ENCODE peak calls at places on chromosomes 4 and X, in four cellular contexts. E is HepG2, O is H1, S is K562. R is an unnamed sample.

GRCh38 chr4:144575181-144575580 is 70.8 kb upstream of the HHIP start:
- DNase-seq in E (no peak), O (no peak), S (no peak), R (no peak)

GRCh38 chrX:43717161-43717560 is 61.1 kb downstream of the MAOA start:
- DNase-seq in S (no peak), O (no peak), E (no peak), R (no peak)

GRCh38 chr4:40305329-40306193 is 29.6 kb upstream of the CHRNA9 start:
- DNase-seq in O (no peak), E (no peak), S (no peak), R (peak; percentile 100)

GRCh38 chr4:153217440-153217839 is 13.2 kb downstream of the TRIM2 start:
- DNase-seq in O (no peak), E (no peak), S (no peak), R (no peak)

GRCh38 chrX:109797311-109797975 is 64.4 kb upstream of the ACSL4 start:
- DNase-seq in S (no peak), O (no peak), E (peak; percentile 54), R (no peak)

GRCh38 chr4:105343523-105343931 is 130.3 kb downstream of the PPA2 start:
- DNase-seq in O (no peak), E (no peak), S (no peak), R (no peak)

GRCh38 chr4:137572163-137572562 is 39.9 kb upstream of the PCDH18 start:
- DNase-seq in O (no peak), S (no peak), E (no peak), R (peak; percentile 5)

GRCh38 chr4:166422475-166422874 is 549.4 kb downstream of the TLL1 start:
- DNase-seq in S (no peak), O (no peak), E (no peak), R (no peak)

GRCh38 chr4:92172203-92172602 is 131.6 kb upstream of the GRID2 start:
- DNase-seq in O (no peak), S (no peak), E (no peak), R (no peak)

GRCh38 chr4:99637174-99637573 is 20.5 kb downstream of the C4orf54 start:
- DNase-seq in E (no peak), S (no peak), O (no peak), R (no peak)

GRCh38 chrX:27889878-27890277 is 82.1 kb downstream of the MAGEB10 start:
- DNase-seq in E (no peak), S (no peak), O (no peak), R (no peak)

GRCh38 chr4:83112239-83112638 is 2.3 kb downstream of the PLAC8 start:
- DNase-seq in E (peak; percentile 12), S (no peak), O (no peak), R (peak; percentile 86)

GRCh38 chr4:1744552-1744951 is 23.2 kb downstream of the TACC3 start:
- DNase-seq in O (no peak), S (no peak), E (no peak), R (no peak)

GRCh38 chrX:40867352-40867751 is 132.0 kb upstream of the MED14 start:
- DNase-seq in O (no peak), S (no peak), E (peak; percentile 57), R (no peak)

GRCh38 chrX:23666282-23666681 is 1.0 kb upstream of the PRDX4 start:
- DNase-seq in E (no peak), S (no peak), O (no peak), R (no peak)

GRCh38 chrX:66638591-66639500 is at the start of gene EDA2R:
- DNase-seq in S (no peak), O (peak; percentile 47), E (peak; percentile 85), R (peak; percentile 60)

GRCh38 chr4:21885241-21885640 is 63.3 kb downstream of the KCNIP4 start:
- DNase-seq in E (no peak), S (no peak), O (no peak), R (no peak)

GRCh38 chr4:16642897-16643296 is 255.5 kb downstream of the LDB2 start:
- DNase-seq in E (peak; percentile 7), S (peak; percentile 11), O (no peak), R (no peak)

GRCh38 chr4:53016099-53016498 is 154.0 kb downstream of the RASL11B start:
- DNase-seq in O (no peak), E (no peak), S (no peak), R (no peak)

GRCh38 chrX:15745179-15745578 is 7.1 kb downstream of the CA5B start:
- DNase-seq in E (peak; percentile 54), S (no peak), O (no peak), R (no peak)

GRCh38 chr4:71294301-71294700 is 44.5 kb upstream of the SLC4A4 start:
- DNase-seq in S (no peak), E (no peak), O (no peak), R (no peak)

GRCh38 chr4:74032064-74032463 is 6.4 kb downstream of the CXCL3 start:
- DNase-seq in E (no peak), S (no peak), O (no peak), R (no peak)

GRCh38 chr4:57020467-57021101 is 41.9 kb downstream of the POLR2B start:
- DNase-seq in E (no peak), O (no peak), S (no peak), R (no peak)

GRCh38 chr4:147078875-147079658 is 133.4 kb upstream of the TTC29 start:
- DNase-seq in O (no peak), S (no peak), E (no peak), R (no peak)

GRCh38 chrX:10992110-10992509 is 119.0 kb upstream of the HCCS start:
- DNase-seq in S (no peak), O (no peak), E (peak; percentile 70), R (no peak)

GRCh38 chr4:29908276-29908675 is 811.9 kb upstream of the PCDH7 start:
- DNase-seq in S (no peak), O (no peak), E (no peak), R (no peak)

GRCh38 chr4:100938698-100939097 is 408.6 kb downstream of the PPP3CA start:
- DNase-seq in O (no peak), E (no peak), S (no peak), R (no peak)

GRCh38 chr4:76197001-76197743 is 16.5 kb downstream of the SCARB2 start:
- DNase-seq in S (no peak), E (no peak), O (no peak), R (no peak)

GRCh38 chr4:26083987-26084386 is 170.0 kb downstream of the SMIM20 start:
- DNase-seq in S (no peak), E (no peak), O (no peak), R (peak; percentile 67)

GRCh38 chrX:108322243-108322642 is 116.0 kb downstream of the COL4A6 start:
- DNase-seq in S (no peak), E (no peak), O (no peak), R (no peak)

GRCh38 chr4:180542445-180543100 is 1700.6 kb upstream of the TENM3 start:
- DNase-seq in E (no peak), S (no peak), O (no peak), R (no peak)

GRCh38 chr4:76948441-76949292 is 885 bp upstream of the SEPTIN11 start:
- DNase-seq in O (no peak), E (peak; percentile 70), S (peak; percentile 78), R (peak; percentile 50)

GRCh38 chr4:93317571-93317970 is 511.0 kb upstream of the ATOH1 start:
- DNase-seq in O (no peak), E (no peak), S (no peak), R (no peak)

GRCh38 chr4:138406881-138407280 is 164.7 kb upstream of the SLC7A11 start:
- DNase-seq in O (no peak), S (no peak), E (no peak), R (no peak)

GRCh38 chrX:48071064-48071985 is at the start of gene ZNF630:
- DNase-seq in O (peak; percentile 72), S (peak; percentile 44), E (no peak), R (peak; percentile 43)

GRCh38 chrX:139113682-139114081 is 402.2 kb upstream of the FGF13 start:
- DNase-seq in E (no peak), S (no peak), O (no peak), R (no peak)

GRCh38 chrX:139112432-139112831 is 400.9 kb upstream of the FGF13 start:
- DNase-seq in E (no peak), S (no peak), O (no peak), R (no peak)
- TF ChIP-seq KDM1A in E (no peak), S (no peak), O (no peak), R (no peak)

GRCh38 chr4:3352918-3353594 is 60.2 kb downstream of the RGS12 start:
- DNase-seq in O (no peak), E (no peak), S (no peak), R (no peak)

GRCh38 chr4:3354455-3354811 is 61.6 kb downstream of the RGS12 start:
- DNase-seq in O (no peak), E (peak; percentile 96), S (no peak), R (no peak)

GRCh38 chr4:3355266-3355748 is 62.5 kb downstream of the RGS12 start:
- DNase-seq in E (no peak), S (no peak), O (no peak), R (peak; percentile 80)

GRCh38 chr4:3353747-3354454 is 61.1 kb downstream of the RGS12 start:
- DNase-seq in O (peak; percentile 33), S (no peak), E (no peak), R (no peak)

DNA sequence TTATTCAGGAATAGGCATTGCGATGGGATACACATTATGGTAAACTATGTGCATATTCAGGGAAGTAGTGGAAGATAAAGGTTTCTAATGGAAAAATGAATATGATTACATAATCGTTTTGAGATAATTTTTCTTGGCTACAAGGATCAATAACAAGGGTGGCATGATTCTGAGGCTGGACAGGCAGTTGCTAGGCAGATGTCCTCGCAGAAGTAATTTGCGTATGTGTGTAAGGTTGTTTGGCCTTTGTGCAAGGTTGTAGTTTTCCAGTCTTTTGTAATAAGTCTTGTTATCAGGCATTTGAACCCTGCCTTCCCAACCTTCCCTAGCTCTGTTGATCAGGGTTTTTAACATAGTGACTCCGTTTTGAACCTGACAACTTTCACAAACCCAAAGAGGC is 59.7 kb downstream of the RGS12 start:
- DNase-seq in O (no peak), E (no peak), S (no peak), R (no peak)
- H3K9ac ChIP-seq in O (no peak overlapping the region), E (no peak overlapping the region), S (no peak overlapping the region), R (no peak overlapping the region)

DNA sequence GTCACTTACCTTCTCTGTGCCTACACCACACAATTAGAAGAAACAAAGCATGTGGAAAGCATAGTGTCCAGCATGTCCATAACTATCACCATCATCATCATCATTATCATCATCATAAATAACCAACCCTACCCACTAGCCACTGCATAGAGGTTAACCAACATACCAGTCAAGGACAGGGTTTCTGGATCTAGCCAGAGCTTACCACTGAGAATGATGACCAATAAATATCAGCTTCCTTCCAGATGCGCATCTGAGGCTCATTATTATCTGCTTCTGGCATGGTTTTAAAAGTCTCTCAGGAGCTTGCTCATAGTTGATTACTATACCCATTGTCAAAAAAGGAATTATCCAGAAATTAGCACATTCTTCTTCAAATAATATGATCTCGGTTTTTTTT is 25.5 kb upstream of the MYOZ2 start:
- DNase-seq in S (no peak), E (no peak), O (no peak), R (no peak)
- TF ChIP-seq KDM1A in S (no peak), E (no peak), O (no peak), R (no peak)

GRCh38 chr4:20252656-20253271 is 1.1 kb downstream of the SLIT2 start:
- DNase-seq in O (peak; percentile 66), S (no peak), E (no peak), R (no peak)
- H3K9ac ChIP-seq in O (no peak overlapping the region), S (no peak overlapping the region), E (no peak overlapping the region), R (no peak overlapping the region)

R was measured in GM12878.